ENCODE peak calls at places on chromosomes 13 and 19, in seven cellular contexts. C is NCI-H1930; K is MV-4-11; T is choroid plexus epithelial cell; R is foreskin melanocyte; V is stimulated activated CD4-positive, alpha-beta T cell treated with anti-CD3 and anti-CD28 coated beads, Interleukin-12 subunit alpha, Interleukin-12 subunit beta, amount 100 ng/mL, for 4 hours; E is stimulated activated naive CD8-positive, alpha-beta T cell treated with anti-CD3 and anti-CD28 coated beads, Interleukin-15, amount 100 ng/mL, for 72 hours. G is an unnamed sample.

GRCh38 chr19:23716792-23717191 is 29.8 kb upstream of the ZNF675 start:
- DNase-seq in T (no peak), V (no peak), C (no peak), E (no peak), R (no peak), K (no peak), G (no peak)

GRCh38 chr13:32415019-32415418 is 12.9 kb downstream of the N4BP2L1 start:
- DNase-seq in T (peak; percentile 47), V (no peak), E (no peak), R (no peak), C (no peak), K (peak; percentile 18), G (no peak)

GRCh38 chr13:70237131-70237530 is 128.9 kb upstream of the KLHL1 start:
- DNase-seq in R (no peak), V (no peak), K (no peak), C (no peak), E (no peak), T (peak; percentile 45), G (no peak)

GRCh38 chr13:111323950-111324651 is 3.7 kb downstream of the TEX29 start:
- DNase-seq in K (no peak), R (no peak), T (no peak), C (no peak), E (no peak), V (no peak), G (no peak)

GRCh38 chr19:55440411-55441105 is 2.5 kb downstream of the SHISA7 start:
- DNase-seq in K (peak; percentile 94), C (no peak), E (no peak), V (no peak), R (no peak), T (no peak), G (no peak)

GRCh38 chr19:34733266-34733825 is 697 bp upstream of the ZNF181 start:
- DNase-seq in E (no peak), C (no peak), R (no peak), V (no peak), K (peak; percentile 93), T (no peak), G (peak; percentile 42)

GRCh38 chr13:67094952-67095351 is 135.2 kb downstream of the PCDH9 start:
- DNase-seq in E (no peak), C (no peak), V (no peak), R (no peak), K (no peak), T (peak; percentile 36), G (no peak)

GRCh38 chr19:42132030-42132628 is at the start of gene POU2F2:
- DNase-seq in V (peak; percentile 85), K (no peak), T (no peak), E (peak; percentile 85), C (no peak), R (no peak), G (peak; percentile 77)

GRCh38 chr13:63843766-63844699 is 2428.4 kb upstream of the PCDH20 start:
- DNase-seq in K (no peak), E (no peak), T (no peak), R (no peak), C (no peak), V (no peak), G (no peak)

GRCh38 chr19:38522915-38523314 is 89.4 kb downstream of the RYR1 start:
- DNase-seq in C (no peak), E (no peak), R (no peak), V (no peak), T (no peak), K (no peak), G (no peak)

GRCh38 chr19:16062789-16063188 is 13.5 kb upstream of the TPM4 start:
- DNase-seq in E (peak; percentile 64), T (peak; percentile 59), V (peak; percentile 71), C (no peak), R (no peak), K (peak; percentile 95), G (peak; percentile 58)

GRCh38 chr13:29589967-29590366 is 5.5 kb downstream of the SLC7A1 start:
- DNase-seq in E (no peak), K (no peak), T (no peak), R (no peak), C (no peak), V (no peak), G (no peak)